ENCODE peak calls at places on chromosomes 16 and 17, in six cellular contexts. E is effector memory CD4-positive, alpha-beta T cell; U is mesendoderm; S is K562; N is Peyer's patch; Y is RWPE2. P is an unnamed sample.

GRCh38 chr17:40340880-40341807 is 23.4 kb downstream of the GJD3 start:
- DNase-seq in U (peak; percentile 91), N (peak; percentile 94), Y (no peak), S (peak; percentile 76), E (peak; percentile 88), P (peak; percentile 95)

GRCh38 chr16:89915303-89916232 is 3.1 kb upstream of the MC1R start:
- DNase-seq in N (no peak), S (no peak), E (no peak), U (no peak), Y (no peak), P (no peak)

GRCh38 chr17:32303861-32304288 is 38.1 kb downstream of the C17orf75 start:
- DNase-seq in E (no peak), Y (no peak), S (no peak), N (no peak), U (peak; percentile 51), P (no peak)

GRCh38 chr17:73591278-73592078 is 52.8 kb downstream of the SDK2 start:
- DNase-seq in S (no peak), E (peak; percentile 12), Y (no peak), U (no peak), N (peak; percentile 85), P (no peak)

GRCh38 chr17:41777579-41778188 is 8.8 kb downstream of the JUP start:
- DNase-seq in U (peak; percentile 40), S (no peak), N (no peak), Y (no peak), E (no peak), P (peak; percentile 88)

GRCh38 chr16:15592324-15592723 is 50.6 kb downstream of the MARF1 start:
- DNase-seq in N (peak; percentile 27), Y (no peak), E (no peak), U (no peak), S (no peak), P (no peak)

GRCh38 chr17:74842599-74843351 is 16.9 kb downstream of the GRIN2C start:
- DNase-seq in U (peak; percentile 64), E (no peak), Y (no peak), N (no peak), S (peak; percentile 75), P (peak; percentile 77)

GRCh38 chr16:81061855-81062608 is 15.0 kb downstream of the C16orf46 start:
- DNase-seq in N (no peak), U (no peak), Y (no peak), E (no peak), S (no peak), P (no peak)

GRCh38 chr17:61461967-61462733 is 9.9 kb downstream of the TBX4 start:
- DNase-seq in U (no peak), S (peak; percentile 28), N (no peak), Y (no peak), E (no peak), P (no peak)

GRCh38 chr16:87570938-87571867 is 31.1 kb upstream of the JPH3 start:
- DNase-seq in Y (peak; percentile 49), E (no peak), S (peak; percentile 68), U (peak; percentile 79), N (no peak), P (peak; percentile 48)

GRCh38 chr16:22969567-22969966 is 155.6 kb downstream of the HS3ST2 start:
- DNase-seq in E (no peak), N (no peak), S (no peak), Y (no peak), U (no peak), P (no peak)

GRCh38 chr17:75516619-75517276 is 420 bp downstream of the TSEN54 start:
- DNase-seq in S (no peak), N (peak; percentile 37), E (no peak), Y (peak; percentile 64), U (peak; percentile 60), P (no peak)

GRCh38 chr16:47847220-47847970 is 308.4 kb downstream of the ABCC12 start:
- DNase-seq in E (no peak), N (no peak), U (peak; percentile 44), S (no peak), Y (peak; percentile 78), P (no peak)

GRCh38 chr16:69166221-69166833 is 20.6 kb upstream of the SNTB2 start:
- DNase-seq in S (peak; percentile 33), E (no peak), N (no peak), Y (no peak), U (no peak), P (no peak)

GRCh38 chr17:66904760-66905637 is 59.5 kb upstream of the CACNG4 start:
- DNase-seq in U (no peak), N (no peak), S (no peak), E (no peak), Y (no peak), P (no peak)

GRCh38 chr16:13660807-13661206 is 259.1 kb upstream of the ERCC4 start:
- DNase-seq in U (no peak), Y (no peak), N (no peak), S (peak; percentile 4), E (no peak), P (no peak)

GRCh38 chr17:27631409-27631755 is 394 bp downstream of the LGALS9 start:
- DNase-seq in Y (no peak), U (no peak), S (no peak), E (no peak), N (peak; percentile 42), P (no peak)

GRCh38 chr16:81673432-81673831 is 105.7 kb upstream of the PLCG2 start:
- DNase-seq in S (no peak), E (no peak), Y (no peak), U (peak; percentile 40), N (no peak), P (no peak)

GRCh38 chr17:48624544-48625501 is 1.3 kb downstream of the HOXB9 start:
- DNase-seq in Y (no peak), N (no peak), U (peak; percentile 75), S (peak; percentile 57), E (peak; percentile 34), P (no peak)

GRCh38 chr17:49551221-49552069 is 24.2 kb upstream of the NXPH3 start:
- DNase-seq in U (no peak), E (no peak), S (no peak), Y (no peak), N (no peak), P (no peak)

GRCh38 chr17:49577978-49578893 is 2.6 kb downstream of the NXPH3 start:
- DNase-seq in S (no peak), Y (no peak), E (no peak), U (no peak), N (no peak), P (peak; percentile 32)

GRCh38 chr17:11853321-11854151 is 143.7 kb downstream of the ZNF18 start:
- DNase-seq in S (no peak), Y (no peak), U (peak; percentile 35), E (no peak), N (no peak), P (no peak)

GRCh38 chr17:74210191-74211140 is 2.9 kb upstream of the TTYH2 start:
- DNase-seq in S (peak; percentile 58), N (peak; percentile 68), U (peak; percentile 71), Y (no peak), E (peak; percentile 71), P (peak; percentile 65)

GRCh38 chr16:49022351-49022963 is 259.2 kb downstream of the CBLN1 start:
- DNase-seq in E (no peak), N (no peak), U (no peak), S (no peak), Y (peak; percentile 71), P (no peak)

DNA sequence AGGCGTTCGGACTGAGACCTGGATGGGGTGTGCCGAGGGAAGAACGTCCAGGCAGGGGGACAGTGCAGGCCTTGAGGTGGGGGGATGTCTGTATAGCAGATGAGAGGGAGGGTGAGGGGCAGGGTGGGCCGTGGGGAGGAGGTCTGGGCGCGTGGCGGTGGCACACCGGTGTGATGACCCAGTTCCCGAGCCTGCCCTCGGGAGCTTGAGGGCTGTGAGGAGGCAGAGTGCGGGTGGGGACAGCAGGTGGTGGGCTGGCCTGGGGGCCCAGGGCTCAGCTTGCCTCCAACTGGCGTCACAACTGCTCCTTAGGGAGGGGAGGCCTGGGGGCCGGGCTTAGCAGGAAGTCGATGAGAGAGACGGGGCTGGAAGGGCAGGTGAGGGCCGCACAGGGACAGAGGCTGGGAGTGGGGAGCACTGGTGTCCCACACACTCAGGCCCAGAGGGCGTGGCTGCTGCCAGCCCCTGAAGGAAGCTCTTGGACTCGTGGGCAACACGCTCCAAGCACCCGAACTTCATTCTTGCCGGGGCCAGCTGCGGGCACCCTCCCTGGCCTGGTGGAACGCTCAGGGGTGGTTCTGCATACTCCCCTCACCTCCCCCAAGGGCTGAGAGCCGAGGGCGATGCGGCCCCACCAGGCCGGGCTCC is 6.5 kb downstream of the CACNA1H start:
- DNase-seq in S (no peak), U (no peak), N (no peak), Y (no peak), E (no peak), P (no peak)
- H3K4me1 ChIP-seq in S (no peaks in the 10 kb centered on the region), U (peaks cover 1% of the 10 kb centered on the region), N (no peaks in the 10 kb centered on the region), Y (no peaks in the 10 kb centered on the region), E (no peaks in the 10 kb centered on the region), P (peaks cover 11% of the 10 kb centered on the region)

DNA sequence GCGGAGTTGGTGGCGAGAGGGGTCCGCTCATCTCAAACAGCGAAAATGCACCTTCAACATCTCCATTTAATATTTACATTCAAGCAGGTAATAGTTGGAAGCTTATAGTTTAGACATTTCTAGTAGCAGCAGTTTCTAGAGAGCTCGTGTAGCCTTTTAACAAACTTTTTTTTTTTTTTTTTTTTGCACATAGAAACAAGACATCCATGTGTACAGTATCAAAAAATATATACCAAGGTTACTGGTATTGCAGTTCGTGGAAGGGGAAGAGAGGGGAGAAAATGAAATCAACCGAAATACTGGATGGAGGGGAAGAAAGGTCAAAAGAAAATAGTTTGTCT is 6.2 kb downstream of the CBX4 start:
- DNase-seq in E (no peak), U (no peak), N (no peak), S (no peak), Y (no peak), P (no peak)
- H3K4me1 ChIP-seq in E (peaks cover 34% of the 10 kb centered on the region), U (peaks cover 16% of the 10 kb centered on the region), N (peaks cover 32% of the 10 kb centered on the region), S (peaks cover 63% of the 10 kb centered on the region), Y (peaks cover 7% of the 10 kb centered on the region), P (peaks cover 24% of the 10 kb centered on the region)

DNA sequence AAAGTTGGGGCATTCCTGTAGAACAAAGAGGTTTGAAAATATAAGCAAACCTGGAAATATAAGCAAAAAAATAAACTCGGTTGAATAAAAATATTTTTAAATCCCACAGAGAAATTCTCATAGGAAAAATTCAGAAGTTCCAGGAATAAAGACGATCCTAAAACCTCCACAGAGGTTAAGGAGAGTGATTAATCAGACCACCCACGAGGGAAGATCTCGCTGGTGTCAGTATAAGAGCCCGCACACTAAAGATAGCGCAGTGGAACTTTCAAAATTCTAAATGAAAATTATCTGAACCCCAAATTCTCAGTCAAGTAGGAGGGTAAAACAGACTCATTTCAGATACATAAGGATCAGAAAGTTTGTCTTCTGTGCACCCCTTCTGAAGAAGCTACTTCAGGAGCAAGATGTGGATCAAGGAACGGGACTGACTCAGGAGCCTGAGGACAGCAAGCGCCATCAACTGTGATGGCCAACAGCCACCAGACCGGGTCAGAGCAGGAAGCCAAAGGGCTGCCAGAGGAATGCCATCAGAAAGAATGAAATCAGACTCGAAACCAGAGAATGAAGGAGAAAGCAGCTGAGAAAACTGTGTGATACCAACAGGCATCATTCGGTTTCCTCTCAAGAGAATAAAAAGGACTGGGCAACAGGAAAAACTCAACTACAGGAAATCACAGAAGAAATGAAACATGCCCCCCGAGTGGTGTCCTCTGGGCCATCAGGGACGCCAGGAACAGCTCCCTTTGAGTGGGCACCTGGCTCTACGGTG is 66.9 kb downstream of the CYTH1 start:
- DNase-seq in N (no peak), E (no peak), S (no peak), U (no peak), Y (no peak), P (no peak)
- H3K4me1 ChIP-seq in N (peaks cover 26% of the 10 kb centered on the region), E (peaks cover 68% of the 10 kb centered on the region), S (peaks cover 4% of the 10 kb centered on the region), U (no peaks in the 10 kb centered on the region), Y (peaks cover 38% of the 10 kb centered on the region), P (peaks cover 51% of the 10 kb centered on the region)

DNA sequence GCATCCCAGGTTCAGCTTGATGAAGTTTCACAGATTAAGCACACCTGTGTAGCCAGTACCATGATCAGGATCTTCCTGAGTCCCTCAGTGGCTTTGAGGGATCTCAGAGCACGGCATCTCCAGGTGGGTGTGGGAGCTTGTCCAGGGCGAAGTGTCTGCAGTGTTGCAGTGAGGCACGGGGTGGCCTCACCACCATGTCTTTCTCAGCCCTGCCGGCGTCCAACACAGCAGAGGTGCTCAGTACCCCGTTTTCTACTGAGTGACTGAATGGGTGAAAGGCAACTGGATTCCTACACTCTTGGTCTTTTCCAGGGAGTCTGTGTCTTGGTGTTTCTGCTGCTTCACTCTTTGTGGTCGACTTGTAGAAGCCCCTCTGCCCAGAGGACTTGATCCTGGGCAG is 63.7 kb downstream of the MPRIP start:
- DNase-seq in Y (no peak), E (no peak), S (no peak), U (no peak), N (no peak), P (peak; percentile 27)
- H3K4me1 ChIP-seq in Y (peaks cover 24% of the 10 kb centered on the region), E (peaks cover 30% of the 10 kb centered on the region), S (no peaks in the 10 kb centered on the region), U (no peaks in the 10 kb centered on the region), N (no peaks in the 10 kb centered on the region), P (peaks cover 97% of the 10 kb centered on the region)